ENCODE peak calls at places on chromosomes 2 and 18, in eight cellular contexts. Y, B, Z, K, I, A, C and M are unnamed samples.

GRCh38 chr18:35010983-35011382 is 30.2 kb upstream of the MAPRE2 start:
- DNase-seq in C (no peak), Y (no peak), B (no peak), A (no peak), Z (peak), K (no peak), I (no peak), M (no peak)

GRCh38 chr2:113258748-113259147 is 20.0 kb downstream of the PAX8 start:
- DNase-seq in Y (no peak), I (no peak), Z (no peak), K (no peak), A (no peak), C (no peak), B (no peak), M (no peak)

GRCh38 chr2:114699423-114699944 is 257.0 kb downstream of the DPP10 start:
- DNase-seq in I (no peak), A (no peak), B (no peak), Z (no peak), C (no peak), K (no peak), Y (no peak), M (no peak)

GRCh38 chr2:100606332-100606731 is 43.5 kb downstream of the PDCL3 start:
- DNase-seq in C (no peak), A (no peak), I (no peak), B (no peak), Z (no peak), Y (no peak), K (no peak), M (no peak)

GRCh38 chr2:164504253-164504652 is 117.0 kb downstream of the GRB14 start:
- DNase-seq in Y (no peak), I (no peak), Z (peak), C (no peak), B (no peak), K (no peak), A (no peak), M (no peak)

GRCh38 chr2:64599469-64599868 is 54.2 kb downstream of the SERTAD2 start:
- DNase-seq in C (no peak), I (no peak), B (peak), Z (peak), Y (no peak), K (no peak), A (no peak), M (no peak)

GRCh38 chr2:72619622-72620021 is 206.2 kb downstream of the EXOC6B start:
- DNase-seq in C (no peak), I (no peak), Z (no peak), A (no peak), B (no peak), K (no peak), Y (no peak), M (no peak)

GRCh38 chr2:174124171-174124570 is 124.2 kb downstream of the OLA1 start:
- DNase-seq in Z (no peak), Y (no peak), C (no peak), I (no peak), B (no peak), K (peak), A (no peak), M (no peak)

GRCh38 chr2:27857417-27858172 is 32.6 kb downstream of the RBKS start:
- DNase-seq in Z (peak), Y (no peak), B (no peak), K (no peak), A (no peak), I (no peak), C (no peak), M (no peak)

GRCh38 chr2:230457073-230457768 is 41.2 kb downstream of the SP100 start:
- DNase-seq in B (peak), I (no peak), A (no peak), C (no peak), Z (no peak), K (no peak), Y (peak), M (no peak)